ENCODE peak calls at places on chromosomes 16 and 17, in ten cellular contexts. A, D, Y, T, I, K, B, J, U and F are unnamed samples.

GRCh38 chr17:41639492-41640473 is 15.4 kb upstream of the KRT17 start:
- DNase-seq in A (no peak), D (no peak), Y (no peak), T (no peak), I (no peak), K (no peak), B (no peak), J (no peak), U (no peak), F (no peak)

GRCh38 chr16:51327001-51327400 is 175.9 kb upstream of the SALL1 start:
- DNase-seq in A (no peak), D (no peak), Y (no peak), T (peak; percentile 70), I (no peak), K (no peak), B (no peak), J (peak; percentile 55), U (no peak), F (peak; percentile 65)

GRCh38 chr17:29162909-29163341 is 17.3 kb downstream of the MYO18A start:
- DNase-seq in A (no peak), D (no peak), Y (no peak), T (no peak), I (peak; percentile 50), K (no peak), B (peak; percentile 92), J (peak; percentile 63), U (no peak), F (no peak)

GRCh38 chr17:43211123-43211479 is 574 bp upstream of the TMEM106A start:
- DNase-seq in A (no peak), D (no peak), Y (no peak), T (no peak), I (no peak), K (no peak), B (no peak), J (no peak), U (no peak), F (no peak)

GRCh38 chr17:20944014-20944905 is 98.6 kb downstream of the USP22 start:
- DNase-seq in A (peak; percentile 85), D (peak; percentile 65), Y (peak; percentile 83), T (peak; percentile 57), I (peak; percentile 34), K (no peak), B (peak; percentile 74), J (no peak), U (peak; percentile 19), F (no peak)

GRCh38 chr17:45430738-45431530 is 1.7 kb downstream of the ARHGAP27 start:
- DNase-seq in A (no peak), D (peak; percentile 75), Y (peak; percentile 87), T (no peak), I (no peak), K (peak; percentile 90), B (no peak), J (no peak), U (peak; percentile 48), F (no peak)

GRCh38 chr16:23324727-23325126 is 22.6 kb downstream of the SCNN1B start:
- DNase-seq in A (no peak), D (peak; percentile 96), Y (peak; percentile 95), T (no peak), I (no peak), K (peak; percentile 89), B (no peak), J (no peak), U (no peak), F (no peak)

GRCh38 chr16:87347932-87348615 is 30.9 kb upstream of the C16orf95 start:
- DNase-seq in A (no peak), D (no peak), Y (no peak), T (no peak), I (no peak), K (no peak), B (no peak), J (no peak), U (no peak), F (no peak)

GRCh38 chr17:31413871-31414589 is 22.6 kb downstream of the RAB11FIP4 start:
- DNase-seq in A (no peak), D (no peak), Y (peak; percentile 4), T (peak; percentile 82), I (peak; percentile 51), K (no peak), B (no peak), J (peak; percentile 56), U (peak; percentile 90), F (no peak)

GRCh38 chr17:81683584-81684441 is at the start of the genes ARL16 and HGS:
- DNase-seq in A (peak; percentile 98), D (peak; percentile 98), Y (peak; percentile 99), T (peak; percentile 99), I (peak; percentile 98), K (peak; percentile 98), B (peak; percentile 99), J (peak; percentile 99), U (peak; percentile 100), F (peak; percentile 100)
- TF ChIP-seq CTCF in A (no peak), D (no peak), Y (no peak), T (no peak), I (no peak), K (no peak), B (no peak), J (no peak), U (no peak), F (no peak)

GRCh38 chr16:5366126-5366525 is 268.5 kb upstream of the EEF2KMT start:
- DNase-seq in A (no peak), D (no peak), Y (no peak), T (no peak), I (no peak), K (no peak), B (no peak), J (no peak), U (no peak), F (no peak)
- TF ChIP-seq CTCF in A (no peak), D (no peak), Y (no peak), T (no peak), I (no peak), K (no peak), B (no peak), J (no peak), U (no peak), F (no peak)

DNA sequence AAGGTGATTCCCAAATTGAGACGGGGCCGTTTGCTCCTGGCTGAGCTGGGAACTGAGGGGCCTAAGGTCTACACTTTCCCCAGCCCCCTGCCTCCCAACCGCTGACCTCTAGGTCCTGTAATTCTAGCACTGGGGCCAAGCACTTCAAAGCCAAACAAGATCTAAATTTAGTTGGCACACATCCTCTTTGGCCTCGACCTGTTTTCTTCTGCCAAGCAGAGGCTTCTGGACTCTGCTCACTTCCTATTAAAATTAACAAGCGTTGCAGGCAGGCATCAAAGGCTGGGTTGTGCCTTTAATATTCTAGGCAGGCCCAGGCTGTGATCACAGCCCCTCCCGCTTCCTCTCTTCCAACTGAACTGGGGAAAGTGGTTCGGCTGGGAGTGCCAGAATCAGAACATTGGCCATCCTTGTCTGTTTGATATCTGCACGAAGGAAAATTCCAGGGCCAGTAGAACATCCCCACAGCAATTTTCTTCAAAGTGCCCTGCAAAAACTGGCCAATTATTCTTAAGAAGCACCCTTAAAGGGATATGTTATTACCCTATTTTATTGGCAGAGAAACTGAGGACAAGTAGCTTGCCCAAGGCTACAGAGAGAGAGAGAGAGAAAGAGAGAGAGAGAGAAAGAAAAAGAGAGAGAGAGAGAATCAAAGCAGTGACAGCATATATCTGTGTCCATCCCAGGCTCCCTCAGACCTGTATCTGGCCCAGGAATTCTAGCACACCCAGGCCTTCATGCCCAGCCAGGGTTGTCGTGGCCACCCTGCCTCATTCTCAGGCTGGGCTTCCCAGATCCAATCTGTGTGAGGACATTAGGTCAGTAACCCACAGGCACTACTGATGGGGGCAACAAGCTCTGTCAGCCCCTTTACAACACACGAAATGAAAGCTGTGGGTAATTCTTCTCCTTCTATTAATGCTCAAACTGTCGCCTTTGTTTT is 12.8 kb upstream of the MT4 start:
- DNase-seq in A (peak; percentile 82), D (no peak), Y (no peak), T (no peak), I (no peak), K (no peak), B (no peak), J (no peak), U (no peak), F (no peak)
- TF ChIP-seq CTCF in A (no peak), D (no peak), Y (no peak), T (no peak), I (no peak), K (no peak), B (no peak), J (no peak), U (no peak), F (no peak)

GRCh38 chr17:64129765-64130558 is at the start of gene ERN1:
- DNase-seq in A (peak; percentile 97), D (peak; percentile 95), Y (peak; percentile 91), T (peak; percentile 93), I (peak; percentile 94), K (peak; percentile 98), B (peak; percentile 94), J (peak; percentile 95), U (peak; percentile 96), F (peak; percentile 96)

GRCh38 chr17:64131606-64132270 is 1.8 kb upstream of the ERN1 start:
- DNase-seq in A (no peak), D (no peak), Y (no peak), T (no peak), I (no peak), K (no peak), B (no peak), J (no peak), U (no peak), F (no peak)

GRCh38 chr17:64129515-64129764 is 504 bp downstream of the ERN1 start:
- DNase-seq in A (no peak), D (no peak), Y (no peak), T (no peak), I (no peak), K (no peak), B (no peak), J (no peak), U (no peak), F (no peak)

GRCh38 chr17:64128787-64129514 is 993 bp downstream of the ERN1 start:
- DNase-seq in A (peak; percentile 63), D (peak; percentile 62), Y (peak; percentile 59), T (peak; percentile 47), I (no peak), K (no peak), B (no peak), J (peak; percentile 53), U (no peak), F (peak; percentile 28)

DNA sequence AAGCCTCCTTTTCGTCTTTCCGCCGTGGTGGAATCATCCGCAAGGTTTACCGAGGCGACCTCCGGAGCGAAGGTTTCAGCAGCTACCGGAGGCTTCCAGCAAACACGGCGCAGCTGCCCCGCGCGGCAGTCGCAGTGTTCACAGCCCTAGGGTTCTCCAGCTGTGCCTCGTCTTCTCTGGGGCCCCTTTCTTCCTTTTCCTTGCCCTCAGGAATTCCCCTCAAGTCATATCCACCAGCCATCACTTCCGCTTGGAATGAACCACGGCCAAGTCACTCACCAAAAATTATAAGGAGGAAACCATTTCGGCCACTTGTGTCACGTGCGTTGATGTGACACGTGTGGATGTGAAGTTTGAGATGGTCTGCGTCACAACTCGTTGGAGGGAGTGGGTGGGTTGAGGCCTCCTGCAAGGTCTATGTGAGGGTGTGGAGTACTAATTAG is 636 bp upstream of the ERN1 start:
- DNase-seq in A (no peak), D (peak; percentile 53), Y (peak; percentile 49), T (peak; percentile 57), I (no peak), K (peak; percentile 72), B (no peak), J (peak; percentile 79), U (no peak), F (no peak)
- TF ChIP-seq CTCF in A (no peak), D (no peak), Y (no peak), T (no peak), I (no peak), K (no peak), B (no peak), J (no peak), U (no peak), F (no peak)